ENCODE peak calls at places on chromosomes 5 and 9, in seven cellular contexts. One of them, this sample, is unnamed.

GRCh38 chr5:130692766-130693165 is 472.3 kb downstream of the HINT1 start:
- DNase-seq in BE2C: no peak
- DNase-seq in right atrium auricular region: no peak
- DNase-seq in psoas muscle: no peak
- DNase-seq in astrocyte of the spinal cord: peak
- DNase-seq in foreskin fibroblast: no peak
- DNase-seq in activated B cell treated with CpG ODN at 0.5 μM for 24 hours: no peak
- DNase-seq in this sample: no peak

GRCh38 chr9:37761511-37761910 is 7.9 kb downstream of the TRMT10B start:
- DNase-seq in BE2C: no peak
- DNase-seq in right atrium auricular region: no peak
- DNase-seq in psoas muscle: no peak
- DNase-seq in astrocyte of the spinal cord: peak
- DNase-seq in foreskin fibroblast: peak
- DNase-seq in activated B cell treated with CpG ODN at 0.5 μM for 24 hours: no peak
- DNase-seq in this sample: no peak

GRCh38 chr9:84137968-84138367 is 157.4 kb downstream of the RMI1 start:
- DNase-seq in BE2C: no peak
- DNase-seq in right atrium auricular region: no peak
- DNase-seq in psoas muscle: no peak
- DNase-seq in astrocyte of the spinal cord: no peak
- DNase-seq in foreskin fibroblast: no peak
- DNase-seq in activated B cell treated with CpG ODN at 0.5 μM for 24 hours: no peak
- DNase-seq in this sample: no peak

GRCh38 chr9:98240475-98240874 is 15.0 kb downstream of the TBC1D2 start:
- DNase-seq in BE2C: no peak
- DNase-seq in right atrium auricular region: no peak
- DNase-seq in psoas muscle: no peak
- DNase-seq in astrocyte of the spinal cord: no peak
- DNase-seq in foreskin fibroblast: no peak
- DNase-seq in activated B cell treated with CpG ODN at 0.5 μM for 24 hours: no peak
- DNase-seq in this sample: no peak

GRCh38 chr5:56480305-56481146 is 247.4 kb upstream of the ANKRD55 start:
- DNase-seq in BE2C: peak
- DNase-seq in right atrium auricular region: peak
- DNase-seq in psoas muscle: peak
- DNase-seq in astrocyte of the spinal cord: peak
- DNase-seq in foreskin fibroblast: peak
- DNase-seq in activated B cell treated with CpG ODN at 0.5 μM for 24 hours: no peak
- DNase-seq in this sample: no peak

GRCh38 chr9:134546231-134546731 is 95.3 kb upstream of the COL5A1 start:
- DNase-seq in BE2C: no peak
- DNase-seq in right atrium auricular region: no peak
- DNase-seq in psoas muscle: no peak
- DNase-seq in astrocyte of the spinal cord: peak
- DNase-seq in foreskin fibroblast: no peak
- DNase-seq in activated B cell treated with CpG ODN at 0.5 μM for 24 hours: no peak
- DNase-seq in this sample: no peak

GRCh38 chr5:34538026-34538672 is 118.0 kb upstream of the RAI14 start:
- DNase-seq in BE2C: no peak
- DNase-seq in right atrium auricular region: no peak
- DNase-seq in psoas muscle: no peak
- DNase-seq in astrocyte of the spinal cord: no peak
- DNase-seq in foreskin fibroblast: no peak
- DNase-seq in activated B cell treated with CpG ODN at 0.5 μM for 24 hours: no peak
- DNase-seq in this sample: no peak

GRCh38 chr9:106405871-106406435 is 457.0 kb upstream of the ZNF462 start:
- DNase-seq in BE2C: no peak
- DNase-seq in right atrium auricular region: no peak
- DNase-seq in psoas muscle: no peak
- DNase-seq in astrocyte of the spinal cord: peak
- DNase-seq in foreskin fibroblast: no peak
- DNase-seq in activated B cell treated with CpG ODN at 0.5 μM for 24 hours: no peak
- DNase-seq in this sample: no peak

GRCh38 chr5:56984445-56984844 is 32.5 kb upstream of the MIER3 start:
- DNase-seq in BE2C: no peak
- DNase-seq in right atrium auricular region: no peak
- DNase-seq in psoas muscle: no peak
- DNase-seq in astrocyte of the spinal cord: no peak
- DNase-seq in foreskin fibroblast: no peak
- DNase-seq in activated B cell treated with CpG ODN at 0.5 μM for 24 hours: no peak
- DNase-seq in this sample: no peak

GRCh38 chr9:132588501-132589147 is 6.2 kb downstream of the BARHL1 start:
- DNase-seq in BE2C: no peak
- DNase-seq in right atrium auricular region: no peak
- DNase-seq in psoas muscle: no peak
- DNase-seq in astrocyte of the spinal cord: no peak
- DNase-seq in foreskin fibroblast: no peak
- DNase-seq in activated B cell treated with CpG ODN at 0.5 μM for 24 hours: no peak
- DNase-seq in this sample: no peak

GRCh38 chr5:73451218-73452130 is 2.9 kb upstream of the FOXD1 start:
- DNase-seq in BE2C: peak
- DNase-seq in right atrium auricular region: no peak
- DNase-seq in psoas muscle: peak
- DNase-seq in astrocyte of the spinal cord: peak
- DNase-seq in foreskin fibroblast: peak
- DNase-seq in activated B cell treated with CpG ODN at 0.5 μM for 24 hours: peak
- DNase-seq in this sample: no peak

GRCh38 chr5:33501260-33501659 is 60.5 kb downstream of the TARS1 start:
- DNase-seq in BE2C: no peak
- DNase-seq in right atrium auricular region: no peak
- DNase-seq in psoas muscle: no peak
- DNase-seq in astrocyte of the spinal cord: no peak
- DNase-seq in foreskin fibroblast: no peak
- DNase-seq in activated B cell treated with CpG ODN at 0.5 μM for 24 hours: no peak
- DNase-seq in this sample: no peak

GRCh38 chr9:120360046-120360445 is 219.9 kb downstream of the CDK5RAP2 start:
- DNase-seq in BE2C: no peak
- DNase-seq in right atrium auricular region: no peak
- DNase-seq in psoas muscle: no peak
- DNase-seq in astrocyte of the spinal cord: no peak
- DNase-seq in foreskin fibroblast: no peak
- DNase-seq in activated B cell treated with CpG ODN at 0.5 μM for 24 hours: no peak
- DNase-seq in this sample: no peak

GRCh38 chr9:8576741-8577140 is 777.2 kb upstream of the DMAC1 start:
- DNase-seq in BE2C: no peak
- DNase-seq in right atrium auricular region: no peak
- DNase-seq in psoas muscle: no peak
- DNase-seq in astrocyte of the spinal cord: no peak
- DNase-seq in foreskin fibroblast: no peak
- DNase-seq in activated B cell treated with CpG ODN at 0.5 μM for 24 hours: no peak
- DNase-seq in this sample: no peak

GRCh38 chr5:4879693-4880303 is 260.3 kb upstream of the ADAMTS16 start:
- DNase-seq in BE2C: peak
- DNase-seq in right atrium auricular region: peak
- DNase-seq in psoas muscle: peak
- DNase-seq in astrocyte of the spinal cord: peak
- DNase-seq in foreskin fibroblast: peak
- DNase-seq in activated B cell treated with CpG ODN at 0.5 μM for 24 hours: no peak
- DNase-seq in this sample: peak

GRCh38 chr5:91281409-91281808 is 101.7 kb downstream of the ARRDC3 start:
- DNase-seq in BE2C: no peak
- DNase-seq in right atrium auricular region: no peak
- DNase-seq in psoas muscle: no peak
- DNase-seq in astrocyte of the spinal cord: peak
- DNase-seq in foreskin fibroblast: peak
- DNase-seq in activated B cell treated with CpG ODN at 0.5 μM for 24 hours: no peak
- DNase-seq in this sample: no peak

GRCh38 chr5:134512661-134512999 is 12.8 kb upstream of the JADE2 start:
- DNase-seq in BE2C: no peak
- DNase-seq in right atrium auricular region: no peak
- DNase-seq in psoas muscle: no peak
- DNase-seq in astrocyte of the spinal cord: no peak
- DNase-seq in foreskin fibroblast: no peak
- DNase-seq in activated B cell treated with CpG ODN at 0.5 μM for 24 hours: no peak
- DNase-seq in this sample: no peak

GRCh38 chr5:61964199-61964598 is 341.8 kb upstream of the KIF2A start:
- DNase-seq in BE2C: no peak
- DNase-seq in right atrium auricular region: no peak
- DNase-seq in psoas muscle: no peak
- DNase-seq in astrocyte of the spinal cord: peak
- DNase-seq in foreskin fibroblast: peak
- DNase-seq in activated B cell treated with CpG ODN at 0.5 μM for 24 hours: no peak
- DNase-seq in this sample: no peak

GRCh38 chr9:105329729-105330082 is 85.3 kb downstream of the SLC44A1 start:
- DNase-seq in BE2C: no peak
- DNase-seq in right atrium auricular region: no peak
- DNase-seq in psoas muscle: no peak
- DNase-seq in astrocyte of the spinal cord: no peak
- DNase-seq in foreskin fibroblast: no peak
- DNase-seq in activated B cell treated with CpG ODN at 0.5 μM for 24 hours: no peak
- DNase-seq in this sample: no peak

GRCh38 chr5:151155777-151156731 is 1.5 kb downstream of the ANXA6 start:
- DNase-seq in BE2C: peak
- DNase-seq in right atrium auricular region: no peak
- DNase-seq in psoas muscle: no peak
- DNase-seq in astrocyte of the spinal cord: peak
- DNase-seq in foreskin fibroblast: peak
- DNase-seq in activated B cell treated with CpG ODN at 0.5 μM for 24 hours: no peak
- DNase-seq in this sample: no peak

GRCh38 chr5:41708604-41708940 is 161.7 kb downstream of the OXCT1 start:
- DNase-seq in BE2C: no peak
- DNase-seq in right atrium auricular region: no peak
- DNase-seq in psoas muscle: no peak
- DNase-seq in astrocyte of the spinal cord: no peak
- DNase-seq in foreskin fibroblast: no peak
- DNase-seq in activated B cell treated with CpG ODN at 0.5 μM for 24 hours: no peak
- DNase-seq in this sample: no peak

DNA sequence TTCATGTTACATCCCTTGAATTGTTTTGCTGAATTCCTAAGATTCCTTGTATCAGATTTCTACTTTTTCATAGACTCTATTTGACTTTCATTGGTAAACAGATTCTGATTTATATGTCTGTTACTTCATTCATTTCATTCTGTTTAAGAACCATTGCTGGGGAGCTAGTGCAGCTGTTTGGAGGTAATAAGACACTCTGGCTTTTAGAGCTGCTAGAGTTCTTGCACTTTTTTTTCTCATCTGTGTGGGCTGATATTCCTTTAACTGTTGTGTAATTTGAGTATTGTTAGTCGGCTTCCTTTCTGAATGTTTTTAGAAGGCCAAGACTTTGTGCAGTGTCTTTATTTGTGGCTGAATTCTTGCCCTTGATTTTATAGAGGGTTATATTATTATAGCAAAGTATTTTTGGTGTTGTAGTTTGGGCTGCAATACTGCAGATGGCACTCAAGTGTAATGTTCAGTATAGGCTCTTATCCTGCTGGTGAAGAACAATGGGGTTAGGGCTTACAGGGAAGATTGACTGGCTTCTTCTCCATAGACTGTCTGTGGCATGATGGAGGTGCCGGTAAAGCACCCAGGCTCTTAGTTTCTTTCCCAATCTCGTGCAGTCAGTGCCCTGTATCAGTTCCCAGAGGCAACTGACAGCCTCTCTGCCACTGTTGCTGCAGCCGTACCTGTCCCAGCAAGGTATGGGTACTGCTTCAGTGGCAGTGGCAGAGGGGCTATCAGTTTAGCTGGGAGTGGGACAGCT is 162.2 kb downstream of the OXCT1 start:
- DNase-seq in BE2C: peak
- DNase-seq in right atrium auricular region: no peak
- DNase-seq in psoas muscle: no peak
- DNase-seq in astrocyte of the spinal cord: peak
- DNase-seq in foreskin fibroblast: peak
- DNase-seq in activated B cell treated with CpG ODN at 0.5 μM for 24 hours: no peak
- DNase-seq in this sample: no peak
- TF ChIP-seq CTCF in BE2C: peak
- TF ChIP-seq CTCF in right atrium auricular region: no peak
- TF ChIP-seq CTCF in psoas muscle: peak
- TF ChIP-seq CTCF in astrocyte of the spinal cord: peak
- TF ChIP-seq CTCF in foreskin fibroblast: peak
- TF ChIP-seq CTCF in activated B cell treated with CpG ODN at 0.5 μM for 24 hours: no peak
- TF ChIP-seq CTCF in this sample: peak

GRCh38 chr5:10892135-10892910 is 131.3 kb upstream of the DAP start:
- DNase-seq in BE2C: no peak
- DNase-seq in right atrium auricular region: no peak
- DNase-seq in psoas muscle: no peak
- DNase-seq in astrocyte of the spinal cord: no peak
- DNase-seq in foreskin fibroblast: no peak
- DNase-seq in activated B cell treated with CpG ODN at 0.5 μM for 24 hours: no peak
- DNase-seq in this sample: no peak
- TF ChIP-seq CTCF in BE2C: no peak
- TF ChIP-seq CTCF in right atrium auricular region: no peak
- TF ChIP-seq CTCF in psoas muscle: no peak
- TF ChIP-seq CTCF in astrocyte of the spinal cord: no peak
- TF ChIP-seq CTCF in foreskin fibroblast: no peak
- TF ChIP-seq CTCF in activated B cell treated with CpG ODN at 0.5 μM for 24 hours: no peak
- TF ChIP-seq CTCF in this sample: no peak

DNA sequence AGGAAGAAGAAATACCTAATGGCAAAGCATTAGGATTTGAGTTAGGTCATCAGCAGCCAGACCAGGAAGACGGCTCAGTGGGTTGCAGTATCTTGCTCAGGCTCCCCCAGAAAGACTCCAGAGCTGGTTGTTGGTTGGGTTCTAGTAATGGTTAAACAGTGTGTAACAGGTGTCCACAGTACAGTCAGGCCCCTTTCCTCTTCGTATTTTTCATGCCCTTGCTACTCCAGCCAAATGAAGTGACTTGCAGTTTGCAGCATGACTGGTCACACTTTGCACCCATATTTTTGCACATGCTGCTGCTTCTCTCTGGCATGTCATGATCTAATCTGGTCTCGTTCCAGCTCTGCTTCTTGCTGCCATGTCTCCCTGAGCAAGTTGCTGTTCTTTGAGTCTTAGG is 60.6 kb upstream of the TRPC7 start:
- DNase-seq in BE2C: no peak
- DNase-seq in right atrium auricular region: no peak
- DNase-seq in psoas muscle: no peak
- DNase-seq in astrocyte of the spinal cord: no peak
- DNase-seq in foreskin fibroblast: no peak
- DNase-seq in activated B cell treated with CpG ODN at 0.5 μM for 24 hours: no peak
- DNase-seq in this sample: no peak
- TF ChIP-seq CTCF in BE2C: no peak
- TF ChIP-seq CTCF in right atrium auricular region: no peak
- TF ChIP-seq CTCF in psoas muscle: no peak
- TF ChIP-seq CTCF in astrocyte of the spinal cord: no peak
- TF ChIP-seq CTCF in foreskin fibroblast: no peak
- TF ChIP-seq CTCF in activated B cell treated with CpG ODN at 0.5 μM for 24 hours: no peak
- TF ChIP-seq CTCF in this sample: no peak

GRCh38 chr5:159976921-159977320 is 32.0 kb upstream of the TTC1 start:
- DNase-seq in BE2C: no peak
- DNase-seq in right atrium auricular region: no peak
- DNase-seq in psoas muscle: no peak
- DNase-seq in astrocyte of the spinal cord: no peak
- DNase-seq in foreskin fibroblast: no peak
- DNase-seq in activated B cell treated with CpG ODN at 0.5 μM for 24 hours: no peak
- DNase-seq in this sample: no peak

GRCh38 chr5:159971931-159972461 is 36.9 kb upstream of the TTC1 start:
- DNase-seq in BE2C: no peak
- DNase-seq in right atrium auricular region: no peak
- DNase-seq in psoas muscle: no peak
- DNase-seq in astrocyte of the spinal cord: no peak
- DNase-seq in foreskin fibroblast: no peak
- DNase-seq in activated B cell treated with CpG ODN at 0.5 μM for 24 hours: no peak
- DNase-seq in this sample: no peak

GRCh38 chr5:159978358-159978757 is 30.6 kb upstream of the TTC1 start:
- DNase-seq in BE2C: no peak
- DNase-seq in right atrium auricular region: no peak
- DNase-seq in psoas muscle: no peak
- DNase-seq in astrocyte of the spinal cord: no peak
- DNase-seq in foreskin fibroblast: no peak
- DNase-seq in activated B cell treated with CpG ODN at 0.5 μM for 24 hours: no peak
- DNase-seq in this sample: peak

GRCh38 chr5:159972538-159973362 is 36.2 kb upstream of the TTC1 start:
- DNase-seq in BE2C: no peak
- DNase-seq in right atrium auricular region: no peak
- DNase-seq in psoas muscle: no peak
- DNase-seq in astrocyte of the spinal cord: no peak
- DNase-seq in foreskin fibroblast: no peak
- DNase-seq in activated B cell treated with CpG ODN at 0.5 μM for 24 hours: no peak
- DNase-seq in this sample: no peak

GRCh38 chr5:159975462-159976019 is 33.4 kb upstream of the TTC1 start:
- DNase-seq in BE2C: no peak
- DNase-seq in right atrium auricular region: no peak
- DNase-seq in psoas muscle: no peak
- DNase-seq in astrocyte of the spinal cord: peak
- DNase-seq in foreskin fibroblast: peak
- DNase-seq in activated B cell treated with CpG ODN at 0.5 μM for 24 hours: no peak
- DNase-seq in this sample: no peak
- TF ChIP-seq CTCF in BE2C: peak
- TF ChIP-seq CTCF in right atrium auricular region: no peak
- TF ChIP-seq CTCF in psoas muscle: no peak
- TF ChIP-seq CTCF in astrocyte of the spinal cord: peak
- TF ChIP-seq CTCF in foreskin fibroblast: peak
- TF ChIP-seq CTCF in activated B cell treated with CpG ODN at 0.5 μM for 24 hours: no peak
- TF ChIP-seq CTCF in this sample: no peak

This sample was measured in D721Med.